ENCODE peak calls at places on chromosomes 12 and 14, in five cellular contexts. One of them, this sample, is unnamed.

GRCh38 chr14:74974364-74975058 is 19.1 kb upstream of the PGF start:
- DNase-seq in GM23248: no peak
- DNase-seq in H54: no peak
- DNase-seq in NCI-H2171: no peak
- DNase-seq in HuH-7: no peak
- DNase-seq in this sample: peak

GRCh38 chr14:56896231-56896630 is 86.0 kb upstream of the OTX2 start:
- DNase-seq in GM23248: no peak
- DNase-seq in H54: no peak
- DNase-seq in NCI-H2171: no peak
- DNase-seq in HuH-7: no peak
- DNase-seq in this sample: no peak

GRCh38 chr12:89988156-89988555 is 279.5 kb upstream of the ATP2B1 start:
- DNase-seq in GM23248: peak
- DNase-seq in H54: no peak
- DNase-seq in NCI-H2171: no peak
- DNase-seq in HuH-7: no peak
- DNase-seq in this sample: no peak

GRCh38 chr12:127293507-127294310 is 973.3 kb upstream of the TMEM132C start:
- DNase-seq in GM23248: peak
- DNase-seq in H54: peak
- DNase-seq in NCI-H2171: no peak
- DNase-seq in HuH-7: peak
- DNase-seq in this sample: peak

GRCh38 chr14:104801284-104802119 is 601 bp downstream of the ZBTB42 start:
- DNase-seq in GM23248: no peak
- DNase-seq in H54: no peak
- DNase-seq in NCI-H2171: no peak
- DNase-seq in HuH-7: no peak
- DNase-seq in this sample: no peak

GRCh38 chr14:53384073-53384472 is 230.9 kb upstream of the DDHD1 start:
- DNase-seq in GM23248: no peak
- DNase-seq in H54: no peak
- DNase-seq in NCI-H2171: no peak
- DNase-seq in HuH-7: no peak
- DNase-seq in this sample: no peak

GRCh38 chr12:52267266-52267665 is 7.2 kb upstream of the KRT86 start:
- DNase-seq in GM23248: no peak
- DNase-seq in H54: no peak
- DNase-seq in NCI-H2171: no peak
- DNase-seq in HuH-7: no peak
- DNase-seq in this sample: no peak

GRCh38 chr14:22419620-22420019 is 169.4 kb downstream of the DAD1 start:
- DNase-seq in GM23248: no peak
- DNase-seq in H54: no peak
- DNase-seq in NCI-H2171: no peak
- DNase-seq in HuH-7: no peak
- DNase-seq in this sample: no peak

GRCh38 chr14:23385840-23386657 is 9.2 kb downstream of the CMTM5 start:
- DNase-seq in GM23248: no peak
- DNase-seq in H54: no peak
- DNase-seq in NCI-H2171: no peak
- DNase-seq in HuH-7: no peak
- DNase-seq in this sample: no peak

GRCh38 chr14:51304428-51304827 is 64.4 kb downstream of the TMX1 start:
- DNase-seq in GM23248: peak
- DNase-seq in H54: no peak
- DNase-seq in NCI-H2171: no peak
- DNase-seq in HuH-7: no peak
- DNase-seq in this sample: no peak

GRCh38 chr12:115998119-115998633 is 279.3 kb downstream of the MED13L start:
- DNase-seq in GM23248: peak
- DNase-seq in H54: peak
- DNase-seq in NCI-H2171: peak
- DNase-seq in HuH-7: peak
- DNase-seq in this sample: no peak

GRCh38 chr12:69497308-69498026 is 27.3 kb downstream of the FRS2 start:
- DNase-seq in GM23248: peak
- DNase-seq in H54: no peak
- DNase-seq in NCI-H2171: no peak
- DNase-seq in HuH-7: no peak
- DNase-seq in this sample: no peak

GRCh38 chr14:68473794-68474193 is 319.1 kb downstream of the ZFP36L1 start:
- DNase-seq in GM23248: no peak
- DNase-seq in H54: no peak
- DNase-seq in NCI-H2171: peak
- DNase-seq in HuH-7: no peak
- DNase-seq in this sample: no peak

GRCh38 chr12:2003676-2004112 is 563 bp downstream of the DCP1B start:
- DNase-seq in GM23248: peak
- DNase-seq in H54: no peak
- DNase-seq in NCI-H2171: peak
- DNase-seq in HuH-7: no peak
- DNase-seq in this sample: no peak

This sample was measured in cardiac septum.